ENCODE peak calls at places on chromosomes 3 and 15, in four cellular contexts. T, U, Z and K are unnamed samples.

GRCh38 chr15:25403771-25404170 is 35.1 kb downstream of the UBE3A start:
- DNase-seq in T (no peak), Z (no peak), U (no peak), K (no peak)

GRCh38 chr15:85314653-85315052 is 65.8 kb upstream of the AKAP13 start:
- DNase-seq in T (no peak), U (no peak), Z (peak; percentile 38), K (no peak)

GRCh38 chr3:29711255-29711771 is 430.4 kb downstream of the RBMS3 start:
- DNase-seq in Z (no peak), U (no peak), T (no peak), K (no peak)

GRCh38 chr15:36398212-36398611 is 181.2 kb upstream of the CDIN1 start:
- DNase-seq in U (no peak), Z (no peak), T (no peak), K (no peak)

GRCh38 chr15:101012326-101013040 is 93.3 kb downstream of the LRRK1 start:
- DNase-seq in T (no peak), Z (no peak), U (no peak), K (no peak)

GRCh38 chr3:177835008-177835407 is 637.7 kb upstream of the TBL1XR1 start:
- DNase-seq in T (no peak), Z (peak; percentile 93), U (peak; percentile 57), K (no peak)

GRCh38 chr3:83890763-83891135 is 1068.0 kb upstream of the CADM2 start:
- DNase-seq in U (no peak), T (no peak), Z (no peak), K (no peak)

GRCh38 chr15:89462198-89462912 is 34.0 kb downstream of the RHCG start:
- DNase-seq in Z (peak; percentile 19), U (no peak), T (no peak), K (no peak)

GRCh38 chr3:32758375-32758753 is 59.4 kb upstream of the TRIM71 start:
- DNase-seq in T (no peak), Z (peak; percentile 12), U (no peak), K (no peak)

GRCh38 chr3:172654470-172654869 is 56.4 kb downstream of the NCEH1 start:
- DNase-seq in U (no peak), T (no peak), Z (no peak), K (no peak)

GRCh38 chr15:41869770-41870688 is 23.8 kb downstream of the SPTBN5 start:
- DNase-seq in U (no peak), T (no peak), Z (no peak), K (no peak)

GRCh38 chr15:48467801-48468200 is 136.6 kb downstream of the DUT start:
- DNase-seq in Z (no peak), T (no peak), U (no peak), K (no peak)

GRCh38 chr3:180414157-180414556 is 187.8 kb upstream of the TTC14 start:
- DNase-seq in T (no peak), U (no peak), Z (no peak), K (no peak)

GRCh38 chr3:127141921-127142730 is 50.8 kb upstream of the PRR23E start:
- DNase-seq in U (no peak), Z (no peak), T (no peak), K (peak; percentile 43)

GRCh38 chr3:157059661-157060060 is 100.3 kb downstream of the CCNL1 start:
- DNase-seq in Z (no peak), T (no peak), U (no peak), K (no peak)

GRCh38 chr3:184814214-184814613 is 2.2 kb downstream of the VPS8 start:
- DNase-seq in Z (no peak), T (no peak), U (no peak), K (no peak)

GRCh38 chr15:51144021-51144532 is 49.4 kb upstream of the TNFAIP8L3 start:
- DNase-seq in U (no peak), T (no peak), Z (no peak), K (no peak)

GRCh38 chr3:5787863-5788488 is 600.5 kb downstream of the EDEM1 start:
- DNase-seq in Z (peak; percentile 50), U (no peak), T (no peak), K (no peak)

GRCh38 chr3:128502-128901 is 68.1 kb upstream of the CHL1 start:
- DNase-seq in Z (no peak), U (no peak), T (no peak), K (no peak)

GRCh38 chr15:28098766-28099554 is at the start of gene OCA2:
- DNase-seq in U (no peak), Z (peak; percentile 44), T (no peak), K (peak; percentile 76)

GRCh38 chr15:28098360-28098765 is 752 bp downstream of the OCA2 start:
- DNase-seq in T (no peak), Z (no peak), U (no peak), K (no peak)

GRCh38 chr15:28101201-28101600 is 2.1 kb upstream of the OCA2 start:
- DNase-seq in T (no peak), U (no peak), Z (no peak), K (peak; percentile 53)

GRCh38 chr15:28100516-28101195 is 1.5 kb upstream of the OCA2 start:
- DNase-seq in U (no peak), T (no peak), Z (no peak), K (peak; percentile 38)

GRCh38 chr15:28099555-28100140 is 533 bp upstream of the OCA2 start:
- DNase-seq in T (no peak), Z (no peak), U (no peak), K (no peak)
- H3K27ac ChIP-seq in T (no peak overlapping the region), Z (no peak overlapping the region), U (no peak overlapping the region), K (peak overlapping the region; percentile 63)

DNA sequence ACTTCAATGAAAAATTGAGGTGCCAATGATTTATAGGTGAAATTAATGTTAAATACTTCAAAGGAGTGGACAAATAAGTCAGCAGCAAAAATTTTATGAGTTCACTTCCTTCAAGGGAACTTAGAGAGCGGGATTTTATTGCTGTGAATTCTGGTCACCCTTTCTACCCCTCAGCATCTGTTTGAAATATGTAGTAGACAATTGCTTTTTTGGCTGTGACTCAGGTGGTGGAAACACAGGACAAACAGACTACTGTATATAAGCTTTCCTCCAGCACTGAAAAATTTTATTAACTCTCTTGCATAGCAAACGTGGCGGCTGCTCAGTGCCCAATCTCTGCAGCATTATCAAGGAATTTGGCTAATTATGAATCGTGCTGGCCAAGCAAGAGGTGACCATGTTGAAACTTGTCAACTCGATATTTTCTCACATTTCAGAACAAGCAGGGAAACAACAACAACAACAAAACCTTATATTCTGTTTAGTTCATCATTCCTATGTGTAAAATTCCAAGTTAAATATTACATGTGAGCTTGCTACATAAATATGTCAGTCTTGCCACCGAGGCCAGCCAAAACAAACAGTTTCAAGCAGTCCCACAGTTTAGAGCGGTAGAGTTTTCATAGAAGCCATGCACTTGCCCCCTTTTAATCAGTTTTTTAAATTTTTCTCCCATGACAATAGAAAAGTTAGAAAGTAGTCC is 420.2 kb downstream of the FOXP1 start:
- DNase-seq in U (no peak), Z (no peak), T (no peak), K (no peak)
- H3K27ac ChIP-seq in U (no peak overlapping the region), Z (no peak overlapping the region), T (no peak overlapping the region), K (peak overlapping the region; percentile 87)

DNA sequence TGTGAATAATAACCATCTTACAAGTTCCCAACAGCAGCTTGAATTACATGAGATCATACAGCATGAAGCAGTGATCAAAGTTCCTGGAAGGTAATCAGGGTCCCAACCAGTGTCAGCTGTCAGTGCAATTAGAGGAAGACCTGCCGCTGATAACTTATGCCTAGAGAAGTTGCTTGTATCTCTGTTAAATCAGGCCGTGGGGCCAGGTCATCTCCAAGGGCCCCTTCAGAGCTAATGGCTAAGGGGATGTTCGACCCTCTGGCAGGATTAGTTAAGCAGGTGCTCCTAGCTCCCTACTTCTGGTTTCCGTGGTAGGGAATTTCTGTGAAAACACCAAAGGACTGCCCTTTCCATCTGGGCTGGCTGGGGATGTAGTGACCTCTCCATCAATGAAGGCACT is 251.0 kb downstream of the FAM43A start:
- DNase-seq in Z (no peak), U (no peak), T (no peak), K (no peak)
- H3K27ac ChIP-seq in Z (no peak overlapping the region), U (no peak overlapping the region), T (no peak overlapping the region), K (no peak overlapping the region)

DNA sequence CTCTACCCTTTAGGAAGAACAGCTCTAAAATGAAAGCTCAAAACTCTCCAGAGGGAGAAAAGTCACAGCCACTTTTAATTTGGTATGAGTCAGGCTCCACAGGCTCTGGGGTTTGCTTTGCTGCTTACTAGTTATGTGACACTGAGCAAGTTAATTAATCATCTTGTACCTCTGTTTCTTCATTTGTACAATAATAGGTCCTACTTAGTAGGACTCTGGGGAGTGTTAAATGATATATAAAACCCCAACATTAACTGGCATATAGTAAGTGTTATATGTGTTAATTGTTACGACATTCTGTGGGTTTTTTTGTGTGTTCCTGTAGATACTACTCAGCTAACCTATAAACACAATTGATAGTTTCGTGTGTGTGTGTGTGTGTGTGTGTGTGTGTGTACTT is 6.6 kb downstream of the ACKR2 start:
- DNase-seq in T (no peak), U (no peak), Z (no peak), K (no peak)
- H3K27ac ChIP-seq in T (peak overlapping the region; percentile 86), U (no peak overlapping the region), Z (no peak overlapping the region), K (no peak overlapping the region)

DNA sequence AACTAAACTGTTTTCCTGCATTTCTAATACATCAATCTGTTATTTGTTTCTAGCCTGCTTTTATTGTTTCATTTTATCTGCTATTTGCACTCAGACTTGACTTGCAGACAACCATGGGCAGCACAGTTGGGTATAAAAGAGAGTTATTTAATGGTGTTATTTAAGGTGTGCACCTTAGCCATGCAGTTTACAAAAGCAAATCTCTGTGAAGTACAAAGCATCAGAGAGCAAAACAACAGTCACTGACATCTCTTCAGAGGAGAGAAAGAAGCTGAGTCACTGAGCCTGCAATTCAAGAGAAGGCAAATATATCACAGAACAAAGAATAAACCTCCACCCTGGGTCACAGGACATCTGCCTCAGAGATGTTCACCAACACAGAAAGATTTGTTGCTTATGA is 255.9 kb upstream of the ICE2 start:
- DNase-seq in T (no peak), U (no peak), Z (no peak), K (no peak)
- H3K27ac ChIP-seq in T (no peak overlapping the region), U (no peak overlapping the region), Z (no peak overlapping the region), K (no peak overlapping the region)

GRCh38 chr3:149958171-149958796 is 12.4 kb downstream of the PFN2 start:
- DNase-seq in U (no peak), Z (no peak), T (no peak), K (no peak)
- H3K27ac ChIP-seq in U (no peak overlapping the region), Z (no peak overlapping the region), T (no peak overlapping the region), K (no peak overlapping the region)

GRCh38 chr3:78878789-78879515 is 888.8 kb downstream of the ROBO1 start:
- DNase-seq in T (no peak), Z (no peak), U (no peak), K (no peak)

GRCh38 chr3:78879516-78879860 is 888.3 kb downstream of the ROBO1 start:
- DNase-seq in Z (no peak), T (no peak), U (no peak), K (no peak)

GRCh38 chr3:78875851-78876250 is 891.9 kb downstream of the ROBO1 start:
- DNase-seq in Z (no peak), U (no peak), T (no peak), K (no peak)

GRCh38 chr3:78878011-78878410 is 889.8 kb downstream of the ROBO1 start:
- DNase-seq in Z (peak; percentile 78), T (no peak), U (no peak), K (no peak)

GRCh38 chr3:78880588-78881461 is 887.0 kb downstream of the ROBO1 start:
- DNase-seq in Z (peak; percentile 60), U (no peak), T (no peak), K (no peak)
- H3K27ac ChIP-seq in Z (peak overlapping the region; percentile 84), U (peak overlapping the region; percentile 64), T (peak overlapping the region; percentile 62), K (peak overlapping the region; percentile 67)